ENCODE peak calls at places on chromosomes 3 and 15, in four cellular contexts. D, K, I and T are unnamed samples.

GRCh38 chr3:149409351-149409750 is 31.9 kb upstream of the TM4SF1 start:
- DNase-seq in D (no peak), K (no peak), I (no peak), T (no peak)

GRCh38 chr3:112376413-112376812 is 43.5 kb downstream of the CD200 start:
- DNase-seq in D (no peak), K (no peak), I (no peak), T (no peak)

GRCh38 chr3:147669076-147669475 is 259.9 kb downstream of the ZIC1 start:
- DNase-seq in D (no peak), K (no peak), I (no peak), T (no peak)

GRCh38 chr15:82081904-82082810 is 36.3 kb upstream of the MEX3B start:
- DNase-seq in D (no peak), K (peak), I (peak), T (peak)

GRCh38 chr3:14452676-14453367 is 50.4 kb downstream of the SLC6A6 start:
- DNase-seq in D (no peak), K (no peak), I (peak), T (no peak)

GRCh38 chr3:10848261-10848660 is 32.2 kb downstream of the SLC6A11 start:
- DNase-seq in D (no peak), K (no peak), I (no peak), T (no peak)

GRCh38 chr3:194879126-194879887 is 193.6 kb downstream of the FAM43A start:
- DNase-seq in D (no peak), K (no peak), I (no peak), T (no peak)

GRCh38 chr3:65439641-65440040 is 599.1 kb downstream of the MAGI1 start:
- DNase-seq in D (peak), K (peak), I (peak), T (peak)

GRCh38 chr3:191357909-191358308 is 27.6 kb upstream of the UTS2B start:
- DNase-seq in D (no peak), K (no peak), I (no peak), T (no peak)

GRCh38 chr15:96341465-96342142 is 11.1 kb downstream of the NR2F2 start:
- DNase-seq in D (no peak), K (no peak), I (no peak), T (no peak)

GRCh38 chr3:190076601-190077444 is 43.9 kb downstream of the P3H2 start:
- DNase-seq in D (peak), K (no peak), I (no peak), T (no peak)

GRCh38 chr3:147002721-147003120 is 397.6 kb upstream of the PLSCR5 start:
- DNase-seq in D (no peak), K (no peak), I (no peak), T (no peak)

GRCh38 chr3:30511524-30512278 is 94.7 kb upstream of the TGFBR2 start:
- DNase-seq in D (peak), K (no peak), I (no peak), T (no peak)

GRCh38 chr3:194632211-194632982 is 822 bp downstream of the TMEM44 start:
- DNase-seq in D (no peak), K (peak), I (peak), T (no peak)

GRCh38 chr3:111103807-111104206 is 32.2 kb downstream of the NECTIN3 start:
- DNase-seq in D (no peak), K (no peak), I (no peak), T (no peak)

GRCh38 chr3:172061724-172062184 is 22.4 kb downstream of the FNDC3B start:
- DNase-seq in D (peak), K (no peak), I (no peak), T (no peak)

GRCh38 chr3:143865302-143865701 is 17.0 kb upstream of the SLC9A9 start:
- DNase-seq in D (no peak), K (no peak), I (no peak), T (no peak)

GRCh38 chr3:67700596-67700995 is 46.2 kb upstream of the SUCLG2 start:
- DNase-seq in D (no peak), K (no peak), I (no peak), T (peak)

GRCh38 chr15:65033659-65034269 is 4.3 kb upstream of the MTFMT start:
- DNase-seq in D (peak), K (peak), I (peak), T (peak)

GRCh38 chr3:85790445-85791030 is 831.7 kb downstream of the CADM2 start:
- DNase-seq in D (no peak), K (no peak), I (no peak), T (no peak)

GRCh38 chr15:83106994-83107840 is at the start of gene TM6SF1:
- DNase-seq in D (no peak), K (peak), I (peak), T (peak)

GRCh38 chr3:117252208-117252607 is 542.6 kb downstream of the TUSC7 start:
- DNase-seq in D (no peak), K (no peak), I (no peak), T (no peak)

GRCh38 chr3:101962055-101962454 is 112.7 kb downstream of the NFKBIZ start:
- DNase-seq in D (no peak), K (no peak), I (no peak), T (no peak)

GRCh38 chr3:132786890-132787289 is 64.7 kb upstream of the NPHP3 start:
- DNase-seq in D (no peak), K (no peak), I (no peak), T (no peak)

GRCh38 chr3:30400924-30401323 is 205.5 kb upstream of the TGFBR2 start:
- DNase-seq in D (peak), K (no peak), I (no peak), T (no peak)

GRCh38 chr15:41990691-41991090 is 18.3 kb upstream of the EHD4 start:
- DNase-seq in D (no peak), K (no peak), I (no peak), T (no peak)

GRCh38 chr15:31483053-31483923 is 156.7 kb downstream of the KLF13 start:
- DNase-seq in D (no peak), K (no peak), I (no peak), T (no peak)

GRCh38 chr3:14451844-14452533 is 49.6 kb downstream of the SLC6A6 start:
- DNase-seq in D (peak), K (peak), I (peak), T (no peak)

GRCh38 chr3:37466660-37467359 is 292.4 kb upstream of the LRRFIP2 start:
- DNase-seq in D (no peak), K (no peak), I (no peak), T (no peak)

GRCh38 chr15:69067296-69067695 is 52.8 kb downstream of the NOX5 start:
- DNase-seq in D (no peak), K (no peak), I (no peak), T (no peak)

GRCh38 chr15:68352401-68353062 is 75.0 kb downstream of the FEM1B start:
- DNase-seq in D (no peak), K (no peak), I (no peak), T (no peak)

GRCh38 chr15:29696950-29697738 is 125.1 kb downstream of the TJP1 start:
- DNase-seq in D (no peak), K (no peak), I (no peak), T (no peak)

GRCh38 chr3:21750831-21751391 is at the start of gene ZNF385D:
- DNase-seq in D (no peak), K (no peak), I (peak), T (peak)

GRCh38 chr3:188776447-188776846 is 395.3 kb upstream of the TPRG1 start:
- DNase-seq in D (no peak), K (no peak), I (no peak), T (no peak)
- TF ChIP-seq FOXM1 in D (no peak), K (no peak), I (no peak), T (no peak)

GRCh38 chr3:60289356-60289935 is 961.8 kb downstream of the FHIT start:
- DNase-seq in D (no peak), K (no peak), I (no peak), T (no peak)

GRCh38 chr3:60291115-60291514 is 960.1 kb downstream of the FHIT start:
- DNase-seq in D (no peak), K (no peak), I (no peak), T (no peak)

GRCh38 chr3:60298141-60298540 is 953.1 kb downstream of the FHIT start:
- DNase-seq in D (no peak), K (peak), I (no peak), T (no peak)

GRCh38 chr3:60290093-60290492 is 961.2 kb downstream of the FHIT start:
- DNase-seq in D (no peak), K (no peak), I (no peak), T (no peak)

GRCh38 chr3:60294181-60294580 is 957.1 kb downstream of the FHIT start:
- DNase-seq in D (no peak), K (peak), I (no peak), T (no peak)
- TF ChIP-seq FOXM1 in D (no peak), K (no peak), I (no peak), T (no peak)

GRCh38 chr15:77822631-77823230 is 190.0 kb upstream of the LINGO1 start:
- DNase-seq in D (no peak), K (no peak), I (no peak), T (peak)
- TF ChIP-seq FOXM1 in D (no peak), K (no peak), I (no peak), T (no peak)

GRCh38 chr3:4994144-4994730 is 15.0 kb downstream of the BHLHE40 start:
- DNase-seq in D (no peak), K (peak), I (no peak), T (no peak)
- TF ChIP-seq FOXM1 in D (no peak), K (no peak), I (no peak), T (no peak)

GRCh38 chr3:181940703-181941102 is 229.0 kb downstream of the SOX2 start:
- DNase-seq in D (no peak), K (no peak), I (no peak), T (no peak)
- TF ChIP-seq FOXM1 in D (no peak), K (no peak), I (no peak), T (no peak)

DNA sequence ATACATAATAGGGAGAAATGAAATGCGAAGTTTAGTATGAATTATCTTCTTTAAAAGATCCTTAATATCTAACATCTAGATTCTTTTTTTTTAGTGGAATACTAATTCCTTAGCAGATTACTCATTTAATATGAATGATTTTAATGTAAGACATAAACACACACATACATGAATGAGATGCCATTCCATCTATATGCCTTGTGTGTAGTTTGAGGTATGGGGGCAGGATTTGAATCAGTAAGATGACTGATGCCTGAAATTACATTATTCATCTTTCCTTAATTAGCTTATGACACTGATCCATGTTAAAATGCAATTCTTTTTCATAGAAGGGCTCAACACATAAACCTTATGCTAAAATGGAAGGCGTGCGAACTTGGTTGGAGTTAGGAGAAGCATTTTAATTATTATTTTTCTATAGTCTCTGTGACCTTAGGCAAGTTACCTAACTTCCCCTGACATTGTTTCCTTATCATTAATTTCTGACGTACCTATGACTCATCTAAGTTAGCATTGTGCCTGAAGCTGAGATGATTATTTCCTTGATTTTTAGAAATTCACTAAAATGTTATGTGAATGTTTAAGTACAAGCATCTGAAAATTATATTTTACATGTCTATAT is 10.8 kb upstream of the BNIP2 start:
- DNase-seq in D (no peak), K (no peak), I (no peak), T (no peak)
- TF ChIP-seq FOXM1 in D (no peak), K (no peak), I (no peak), T (no peak)

DNA sequence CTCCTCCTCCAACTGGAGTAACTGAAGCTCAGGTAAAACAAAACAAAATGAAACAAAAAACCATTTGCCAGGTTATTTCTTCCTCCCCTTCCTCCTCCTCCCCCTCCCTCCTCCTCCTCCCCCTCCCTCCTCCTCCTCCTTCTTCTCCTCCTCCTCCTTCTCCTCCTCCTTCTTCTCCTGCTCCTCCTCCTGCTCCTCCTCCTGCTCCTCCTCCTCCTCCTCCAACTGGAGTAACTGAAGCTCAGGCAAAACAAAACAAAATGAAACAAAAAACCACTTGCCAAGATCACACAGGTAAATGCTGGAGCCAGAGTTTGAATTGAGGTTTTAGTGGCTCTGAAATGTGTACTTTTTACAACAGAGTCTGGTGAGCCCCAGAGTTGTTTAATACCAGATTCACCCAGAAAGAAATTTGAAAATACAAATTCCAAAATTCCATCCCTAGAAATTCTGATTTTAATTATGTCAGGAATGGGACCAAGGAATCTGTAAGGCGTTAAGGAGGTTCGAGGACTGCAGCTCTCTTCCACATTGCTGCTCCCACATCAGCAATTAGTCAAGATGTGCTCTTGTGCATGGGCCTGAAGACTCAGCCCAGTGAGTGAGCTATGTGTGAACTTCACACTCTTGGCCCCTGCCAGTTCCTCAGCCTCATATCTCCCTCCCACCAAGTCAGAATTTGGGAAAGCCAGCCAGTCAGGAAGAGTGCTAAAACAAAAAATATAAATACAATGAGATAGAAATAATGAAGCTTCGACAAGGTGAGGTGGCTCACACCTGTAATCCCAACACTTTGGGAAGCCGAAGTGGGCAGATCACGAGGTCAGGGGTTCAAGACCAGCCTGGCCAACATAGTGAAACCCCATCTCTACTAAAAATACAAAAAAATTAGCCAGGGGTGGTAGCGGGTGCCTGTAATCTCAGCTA is 31.6 kb upstream of the ZNF770 start:
- DNase-seq in D (no peak), K (peak), I (no peak), T (no peak)
- TF ChIP-seq FOXM1 in D (no peak), K (no peak), I (no peak), T (no peak)